ENCODE peak calls at places on chromosome 7, in seven cellular contexts. R, U, Z, W, S, X and J are unnamed samples.

GRCh38 chr7:98398567-98399372 is 2.1 kb downstream of the BAIAP2L1 start:
- DNase-seq in U (no peak), S (no peak), W (no peak), R (no peak), Z (no peak), X (no peak), J (no peak)

GRCh38 chr7:101121996-101122932 is 4.6 kb upstream of the SERPINE1 start:
- DNase-seq in U (no peak), S (peak), W (peak), X (no peak), R (peak), Z (no peak), J (peak)

GRCh38 chr7:22251284-22251683 is 105.7 kb downstream of the RAPGEF5 start:
- DNase-seq in S (no peak), W (no peak), R (no peak), X (no peak), Z (no peak), U (no peak), J (no peak)

GRCh38 chr7:116922545-116922944 is 30.8 kb upstream of the ST7 start:
- DNase-seq in X (no peak), S (no peak), Z (no peak), W (no peak), R (no peak), U (no peak), J (no peak)

GRCh38 chr7:41832936-41833335 is 130.0 kb upstream of the INHBA start:
- DNase-seq in W (no peak), Z (no peak), X (no peak), U (no peak), R (no peak), S (no peak), J (no peak)

GRCh38 chr7:55464422-55464821 is 99.3 kb downstream of the LANCL2 start:
- DNase-seq in X (no peak), S (no peak), Z (no peak), U (no peak), W (no peak), R (no peak), J (no peak)

GRCh38 chr7:25885057-25885576 is 266.9 kb upstream of the NFE2L3 start:
- DNase-seq in Z (no peak), S (no peak), X (no peak), U (no peak), R (no peak), W (no peak), J (no peak)

GRCh38 chr7:38889079-38889478 is 19.9 kb downstream of the VPS41 start:
- DNase-seq in R (no peak), S (no peak), W (no peak), X (no peak), Z (no peak), U (no peak), J (no peak)

GRCh38 chr7:36283171-36283570 is 106.5 kb upstream of the ANLN start:
- DNase-seq in W (no peak), X (no peak), Z (no peak), S (no peak), R (no peak), U (no peak), J (no peak)

GRCh38 chr7:108920490-108920889 is 350.8 kb downstream of the DNAJB9 start:
- DNase-seq in R (no peak), U (no peak), W (no peak), S (no peak), X (no peak), Z (no peak), J (no peak)

GRCh38 chr7:149348758-149349369 is 86.9 kb downstream of the ZNF783 start:
- DNase-seq in Z (no peak), R (no peak), W (no peak), S (no peak), U (no peak), X (no peak), J (no peak)

GRCh38 chr7:131010714-131011436 is 276.9 kb upstream of the KLF14 start:
- DNase-seq in U (no peak), Z (no peak), X (no peak), R (peak), S (no peak), W (no peak), J (no peak)

GRCh38 chr7:1538544-1539345 is 8.2 kb downstream of the MAFK start:
- DNase-seq in X (no peak), S (no peak), U (no peak), Z (no peak), R (no peak), W (no peak), J (no peak)

GRCh38 chr7:5289345-5289744 is 6.6 kb downstream of the SLC29A4 start:
- DNase-seq in Z (no peak), R (no peak), X (no peak), S (no peak), U (no peak), W (no peak), J (no peak)

GRCh38 chr7:121323515-121323914 is 5.3 kb upstream of the WNT16 start:
- DNase-seq in W (no peak), S (no peak), R (no peak), U (no peak), Z (no peak), X (no peak), J (no peak)

GRCh38 chr7:52088008-52088787 is 771.6 kb upstream of the COBL start:
- DNase-seq in X (no peak), S (no peak), R (no peak), W (no peak), Z (no peak), U (no peak), J (no peak)

GRCh38 chr7:87872356-87872755 is 3.8 kb downstream of the SLC25A40 start:
- DNase-seq in S (no peak), R (no peak), W (no peak), Z (no peak), U (no peak), X (no peak), J (no peak)

GRCh38 chr7:140732436-140732835 is 35.9 kb downstream of the NDUFB2 start:
- DNase-seq in U (no peak), R (no peak), X (no peak), Z (no peak), S (no peak), W (no peak), J (no peak)

GRCh38 chr7:12685550-12685949 is 1.9 kb upstream of the ARL4A start:
- DNase-seq in S (no peak), U (peak), X (no peak), R (peak), Z (peak), W (no peak), J (peak)

GRCh38 chr7:14858410-14858809 is 44.1 kb downstream of the DGKB start:
- DNase-seq in U (no peak), Z (no peak), R (no peak), W (no peak), S (no peak), X (no peak), J (no peak)

GRCh38 chr7:29607259-29607658 is 43.6 kb downstream of the PRR15 start:
- DNase-seq in X (no peak), R (no peak), U (no peak), Z (no peak), W (no peak), S (no peak), J (no peak)

GRCh38 chr7:28176174-28176573 is 4.4 kb downstream of the JAZF1 start:
- DNase-seq in R (no peak), X (no peak), U (no peak), Z (no peak), W (no peak), S (no peak), J (peak)

GRCh38 chr7:89623018-89623672 is 531.1 kb upstream of the STEAP1 start:
- DNase-seq in R (peak), S (no peak), Z (peak), W (peak), X (no peak), U (no peak), J (peak)

GRCh38 chr7:52831321-52831720 is 204.1 kb upstream of the POM121L12 start:
- DNase-seq in W (no peak), X (no peak), S (no peak), R (no peak), Z (no peak), U (no peak), J (no peak)

GRCh38 chr7:156665101-156665500 is 24.5 kb downstream of the RNF32 start:
- DNase-seq in Z (no peak), R (no peak), X (no peak), U (no peak), S (no peak), W (no peak), J (no peak)

GRCh38 chr7:3835102-3835501 is 534.0 kb downstream of the SDK1 start:
- DNase-seq in X (no peak), Z (no peak), U (no peak), W (no peak), R (no peak), S (no peak), J (no peak)

GRCh38 chr7:157270060-157270444 is 66.8 kb upstream of the DNAJB6 start:
- DNase-seq in W (no peak), U (no peak), X (no peak), Z (no peak), S (no peak), R (no peak), J (no peak)

GRCh38 chr7:80088705-80089104 is 45.9 kb upstream of the GNAI1 start:
- DNase-seq in X (no peak), R (no peak), S (no peak), Z (no peak), W (no peak), U (no peak), J (no peak)

GRCh38 chr7:110529175-110529574 is 561.8 kb upstream of the LRRN3 start:
- DNase-seq in R (no peak), U (no peak), X (no peak), S (no peak), W (no peak), Z (no peak), J (no peak)

GRCh38 chr7:73830872-73831655 is at the start of gene CLDN4:
- DNase-seq in Z (no peak), W (no peak), R (no peak), S (peak), X (no peak), U (no peak), J (no peak)

GRCh38 chr7:108824840-108825540 is 255.3 kb downstream of the DNAJB9 start:
- DNase-seq in Z (no peak), U (no peak), R (peak), W (peak), X (no peak), S (no peak), J (no peak)

GRCh38 chr7:144256112-144256511 is 8.5 kb downstream of the OR2A7 start:
- DNase-seq in Z (no peak), S (no peak), R (peak), X (no peak), U (no peak), W (no peak), J (no peak)

GRCh38 chr7:157483971-157484410 is 147.2 kb downstream of the DNAJB6 start:
- DNase-seq in S (no peak), U (no peak), R (no peak), Z (no peak), W (no peak), X (no peak), J (no peak)

GRCh38 chr7:45885264-45885882 is 2.9 kb upstream of the IGFBP1 start:
- DNase-seq in R (no peak), Z (no peak), W (no peak), X (no peak), S (no peak), U (no peak), J (no peak)

GRCh38 chr7:12703881-12704280 is 16.4 kb downstream of the ARL4A start:
- DNase-seq in Z (no peak), S (no peak), W (no peak), X (no peak), R (peak), U (no peak), J (no peak)

GRCh38 chr7:149809215-149809614 is 29.0 kb upstream of the ZNF862 start:
- DNase-seq in W (no peak), X (no peak), S (no peak), U (no peak), R (no peak), Z (no peak), J (peak)

GRCh38 chr7:120675076-120675475 is 182.9 kb downstream of the TSPAN12 start:
- DNase-seq in U (no peak), Z (no peak), S (no peak), R (no peak), X (no peak), W (no peak), J (no peak)